ENCODE peak calls at places on chromosome 2, in five cellular contexts. O is tibial nerve, C is heart left ventricle, F is pancreas, H is H9. X is an unnamed sample. For H3K9me3, the result is how much of the 10 kb centered on the place peaks cover.

GRCh38 chr2:174600349-174600748 is 2.7 kb upstream of the WIPF1 start:
- DNase-seq in O (no peak), C (no peak), F (no peak), H (no peak), X (no peak)

GRCh38 chr2:113754989-113755689 is 1.3 kb downstream of the SLC35F5 start:
- DNase-seq in O (no peak), C (no peak), F (no peak), H (no peak), X (no peak)

GRCh38 chr2:167966937-167967913 is 280.2 kb downstream of the STK39 start:
- DNase-seq in O (no peak), C (no peak), F (no peak), H (no peak), X (no peak)

GRCh38 chr2:142973160-142973821 is 95.8 kb downstream of the KYNU start:
- DNase-seq in O (no peak), C (no peak), F (no peak), H (no peak), X (no peak)

GRCh38 chr2:66030553-66030952 is 404.4 kb upstream of the MEIS1 start:
- DNase-seq in O (no peak), C (no peak), F (no peak), H (no peak), X (no peak)

GRCh38 chr2:18559941-18560796 is at the start of gene RDH14:
- DNase-seq in O (peak), C (peak), F (peak), H (peak), X (peak)

GRCh38 chr2:179917272-179917671 is 55.9 kb upstream of the ZNF385B start:
- DNase-seq in O (no peak), C (no peak), F (no peak), H (no peak), X (no peak)

GRCh38 chr2:239294571-239295054 is 106.2 kb downstream of the HDAC4 start:
- DNase-seq in O (no peak), C (no peak), F (no peak), H (no peak), X (no peak)

GRCh38 chr2:132538331-132538855 is 121.8 kb downstream of the GPR39 start:
- DNase-seq in O (no peak), C (no peak), F (no peak), H (no peak), X (no peak)

GRCh38 chr2:188333751-188334524 is 42.3 kb downstream of the GULP1 start:
- DNase-seq in O (peak), C (peak), F (no peak), H (no peak), X (no peak)

GRCh38 chr2:158458617-158458920 is 1.8 kb downstream of the PKP4 start:
- DNase-seq in O (no peak), C (no peak), F (no peak), H (no peak), X (no peak)

GRCh38 chr2:110670826-110671225 is 7.0 kb downstream of the BUB1 start:
- DNase-seq in O (no peak), C (no peak), F (no peak), H (no peak), X (no peak)

GRCh38 chr2:105455488-105455991 is 56.7 kb upstream of the FHL2 start:
- DNase-seq in O (peak), C (no peak), F (no peak), H (no peak), X (no peak)

GRCh38 chr2:76445880-76446279 is 735.2 kb upstream of the GCFC2 start:
- DNase-seq in O (no peak), C (no peak), F (no peak), H (no peak), X (no peak)

GRCh38 chr2:5849596-5849995 is 157.4 kb downstream of the SOX11 start:
- DNase-seq in O (no peak), C (no peak), F (no peak), H (no peak), X (no peak)
- H3K9me3 ChIP-seq in O (under half), C (under half), F (under half), H (under half), X (under half)

DNA sequence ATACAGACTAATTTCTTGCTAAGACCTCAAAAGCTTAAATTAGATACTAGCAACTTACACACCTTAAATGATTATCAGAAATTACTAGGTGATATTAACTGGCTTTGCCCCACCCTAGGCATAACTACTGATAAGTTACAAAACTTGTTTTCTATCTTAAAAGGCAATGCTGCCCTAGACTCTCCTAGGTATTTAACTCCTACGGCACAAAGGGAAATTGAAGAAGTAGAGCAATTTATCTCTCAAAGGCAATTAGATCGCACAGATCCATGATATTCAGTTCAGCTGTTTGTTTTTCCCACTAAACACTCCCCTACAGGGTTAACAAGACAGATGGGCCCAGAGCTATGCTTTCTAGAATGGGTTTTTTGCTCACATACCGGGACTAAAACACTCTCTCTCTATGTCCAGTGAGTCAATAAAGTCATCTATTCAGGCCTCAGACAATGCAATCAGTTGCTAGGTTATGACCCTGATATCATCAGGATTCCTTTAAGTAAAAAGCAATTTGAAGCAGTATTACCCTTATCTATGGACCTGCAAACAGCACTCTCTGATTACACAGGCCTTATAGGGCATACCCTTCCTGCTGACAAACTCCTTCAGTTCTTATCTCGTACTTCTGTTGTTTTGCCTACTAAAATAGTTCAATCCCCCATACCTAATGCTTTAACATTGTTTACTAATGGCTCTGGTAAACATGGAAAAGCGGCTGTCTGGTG is 14.3 kb downstream of the MAP3K2 start:
- DNase-seq in O (no peak), C (no peak), F (no peak), H (no peak), X (no peak)
- H3K9me3 ChIP-seq in O (under half), C (under half), F (under half), H (under half), X (under half)

DNA sequence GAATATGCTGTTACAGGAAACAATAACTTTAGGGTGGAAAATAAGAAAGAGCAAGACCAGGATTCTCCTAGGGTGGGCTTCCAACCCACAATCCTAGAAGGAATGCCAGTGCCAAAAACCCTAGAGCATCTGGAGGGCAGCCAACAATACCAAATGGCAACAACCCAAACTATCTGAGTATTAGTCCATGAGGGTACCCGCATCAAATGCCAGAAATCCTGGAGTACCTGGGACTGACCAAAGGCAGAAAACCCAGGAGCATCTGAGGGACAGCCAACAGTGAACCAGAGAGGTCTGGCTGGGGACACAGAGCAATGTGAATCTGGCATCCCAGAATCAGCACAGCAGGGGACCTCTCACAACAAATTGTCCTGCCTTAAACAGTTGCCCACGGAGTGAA is 126.3 kb downstream of the SCG2 start:
- DNase-seq in O (no peak), C (no peak), F (no peak), H (no peak), X (no peak)
- H3K9me3 ChIP-seq in O (under half), C (under half), F (under half), H (under half), X (under half)

GRCh38 chr2:81195774-81196382 is 891.3 kb upstream of the LRRTM1 start:
- DNase-seq in O (no peak), C (no peak), F (no peak), H (peak), X (no peak)

GRCh38 chr2:81195017-81195773 is 890.6 kb upstream of the LRRTM1 start:
- DNase-seq in O (no peak), C (no peak), F (peak), H (no peak), X (no peak)

GRCh38 chr2:81194581-81194980 is 890.0 kb upstream of the LRRTM1 start:
- DNase-seq in O (no peak), C (no peak), F (no peak), H (no peak), X (no peak)

GRCh38 chr2:81196933-81197628 is 892.5 kb upstream of the LRRTM1 start:
- DNase-seq in O (no peak), C (no peak), F (peak), H (no peak), X (no peak)

DNA sequence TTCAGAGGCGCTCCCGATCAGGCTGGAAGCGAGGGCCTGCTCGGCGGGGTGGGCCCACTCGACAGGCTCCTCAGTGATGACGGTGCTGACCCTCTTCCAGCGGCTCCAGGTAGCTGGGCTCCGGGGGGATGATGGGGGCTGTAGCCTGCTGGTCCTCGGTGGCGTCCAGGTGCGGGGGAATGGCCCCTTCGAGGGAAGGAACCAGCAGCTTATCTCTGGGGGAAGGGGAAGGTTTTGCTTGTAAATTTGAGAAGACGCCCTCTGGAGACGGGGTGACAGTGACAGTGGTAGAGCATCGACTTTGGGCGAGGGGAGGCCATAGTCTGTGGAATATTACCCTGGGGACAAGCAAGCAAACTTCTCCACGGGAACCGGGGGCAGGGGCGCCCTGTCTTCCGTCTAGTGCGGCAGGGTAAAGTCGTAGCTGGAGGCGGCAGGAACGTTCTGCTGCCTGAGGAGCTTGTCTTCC is 891.9 kb upstream of the LRRTM1 start:
- DNase-seq in O (no peak), C (no peak), F (no peak), H (no peak), X (no peak)
- H3K9me3 ChIP-seq in O (under half), C (under half), F (under half), H (under half), X (under half)

GRCh38 chr2:123468071-123468470 is 557.0 kb upstream of the CNTNAP5 start:
- DNase-seq in O (no peak), C (no peak), F (no peak), H (no peak), X (no peak)
- H3K9me3 ChIP-seq in O (under half), C (under half), F (under half), H (under half), X (under half)